ENCODE peak calls at places on chromosomes 5 and 9, in four cellular contexts. One of them, this sample, is unnamed.

GRCh38 chr9:35914307-35914807 is 5.1 kb downstream of the SPAAR start:
- DNase-seq in epithelial cell of esophagus: peak; percentile 18
- DNase-seq in mammary epithelial cell: no peak
- DNase-seq in NCI-H1417: no peak
- DNase-seq in this sample: no peak

GRCh38 chr5:96942911-96943310 is 7.0 kb downstream of the LNPEP start:
- DNase-seq in epithelial cell of esophagus: no peak
- DNase-seq in mammary epithelial cell: peak; percentile 20
- DNase-seq in NCI-H1417: no peak
- DNase-seq in this sample: no peak

GRCh38 chr5:129459485-129460120 is 495 bp upstream of the ADAMTS19 start:
- DNase-seq in epithelial cell of esophagus: peak; percentile 33
- DNase-seq in mammary epithelial cell: peak; percentile 4
- DNase-seq in NCI-H1417: no peak
- DNase-seq in this sample: peak; percentile 69

GRCh38 chr5:172749881-172750608 is 20.9 kb downstream of the DUSP1 start:
- DNase-seq in epithelial cell of esophagus: no peak
- DNase-seq in mammary epithelial cell: no peak
- DNase-seq in NCI-H1417: no peak
- DNase-seq in this sample: no peak

GRCh38 chr9:127174386-127175318 is 52.2 kb upstream of the ANGPTL2 start:
- DNase-seq in epithelial cell of esophagus: no peak
- DNase-seq in mammary epithelial cell: no peak
- DNase-seq in NCI-H1417: no peak
- DNase-seq in this sample: no peak

GRCh38 chr9:133554729-133555128 is 20.2 kb downstream of the ADAMTSL2 start:
- DNase-seq in epithelial cell of esophagus: no peak
- DNase-seq in mammary epithelial cell: no peak
- DNase-seq in NCI-H1417: no peak
- DNase-seq in this sample: no peak

GRCh38 chr5:135569755-135570452 is 8.9 kb downstream of the CXCL14 start:
- DNase-seq in epithelial cell of esophagus: peak; percentile 64
- DNase-seq in mammary epithelial cell: no peak
- DNase-seq in NCI-H1417: peak; percentile 37
- DNase-seq in this sample: peak; percentile 69

GRCh38 chr9:133589454-133590227 is 19.5 kb downstream of the FAM163B start:
- DNase-seq in epithelial cell of esophagus: no peak
- DNase-seq in mammary epithelial cell: no peak
- DNase-seq in NCI-H1417: no peak
- DNase-seq in this sample: peak; percentile 78

GRCh38 chr5:5335708-5336211 is 86.7 kb upstream of the ICE1 start:
- DNase-seq in epithelial cell of esophagus: peak; percentile 46
- DNase-seq in mammary epithelial cell: peak; percentile 61
- DNase-seq in NCI-H1417: no peak
- DNase-seq in this sample: no peak

GRCh38 chr5:66440202-66440680 is 156.0 kb upstream of the MAST4 start:
- DNase-seq in epithelial cell of esophagus: peak; percentile 60
- DNase-seq in mammary epithelial cell: peak; percentile 53
- DNase-seq in NCI-H1417: no peak
- DNase-seq in this sample: peak; percentile 24

GRCh38 chr5:78547731-78548189 is 100.8 kb downstream of the LHFPL2 start:
- DNase-seq in epithelial cell of esophagus: no peak
- DNase-seq in mammary epithelial cell: no peak
- DNase-seq in NCI-H1417: no peak
- DNase-seq in this sample: no peak

GRCh38 chr5:143065185-143065584 is 295.0 kb downstream of the ARHGAP26 start:
- DNase-seq in epithelial cell of esophagus: peak; percentile 37
- DNase-seq in mammary epithelial cell: no peak
- DNase-seq in NCI-H1417: peak; percentile 66
- DNase-seq in this sample: no peak

GRCh38 chr5:127826011-127826410 is 122.8 kb downstream of the CCDC192 start:
- DNase-seq in epithelial cell of esophagus: no peak
- DNase-seq in mammary epithelial cell: no peak
- DNase-seq in NCI-H1417: no peak
- DNase-seq in this sample: no peak

GRCh38 chr5:60779431-60779830 is 64.6 kb downstream of the ELOVL7 start:
- DNase-seq in epithelial cell of esophagus: no peak
- DNase-seq in mammary epithelial cell: no peak
- DNase-seq in NCI-H1417: no peak
- DNase-seq in this sample: no peak

GRCh38 chr5:22852807-22853670 is at the start of gene CDH12:
- DNase-seq in epithelial cell of esophagus: peak; percentile 38
- DNase-seq in mammary epithelial cell: peak; percentile 16
- DNase-seq in NCI-H1417: peak; percentile 86
- DNase-seq in this sample: peak; percentile 61

GRCh38 chr9:87732344-87732743 is 6.4 kb downstream of the CTSL start:
- DNase-seq in epithelial cell of esophagus: no peak
- DNase-seq in mammary epithelial cell: no peak
- DNase-seq in NCI-H1417: no peak
- DNase-seq in this sample: no peak

GRCh38 chr9:130426883-130427282 is 17.9 kb upstream of the ASS1 start:
- DNase-seq in epithelial cell of esophagus: peak; percentile 96
- DNase-seq in mammary epithelial cell: peak; percentile 93
- DNase-seq in NCI-H1417: peak; percentile 6
- DNase-seq in this sample: no peak

GRCh38 chr5:143445726-143446125 is 42.2 kb upstream of the NR3C1 start:
- DNase-seq in epithelial cell of esophagus: no peak
- DNase-seq in mammary epithelial cell: no peak
- DNase-seq in NCI-H1417: no peak
- DNase-seq in this sample: peak; percentile 17

GRCh38 chr9:113650207-113651131 is 186.9 kb downstream of the RGS3 start:
- DNase-seq in epithelial cell of esophagus: peak; percentile 65
- DNase-seq in mammary epithelial cell: peak; percentile 20
- DNase-seq in NCI-H1417: peak; percentile 6
- DNase-seq in this sample: peak; percentile 72

GRCh38 chr5:85896499-85896898 is 721.2 kb upstream of the COX7C start:
- DNase-seq in epithelial cell of esophagus: no peak
- DNase-seq in mammary epithelial cell: no peak
- DNase-seq in NCI-H1417: no peak
- DNase-seq in this sample: no peak

GRCh38 chr5:9853309-9853708 is 223.2 kb upstream of the TAS2R1 start:
- DNase-seq in epithelial cell of esophagus: no peak
- DNase-seq in mammary epithelial cell: no peak
- DNase-seq in NCI-H1417: no peak
- DNase-seq in this sample: no peak

GRCh38 chr5:111681414-111681790 is 75.6 kb downstream of the NREP start:
- DNase-seq in epithelial cell of esophagus: no peak
- DNase-seq in mammary epithelial cell: no peak
- DNase-seq in NCI-H1417: no peak
- DNase-seq in this sample: no peak

GRCh38 chr5:38830521-38831051 is 15.2 kb upstream of the OSMR start:
- DNase-seq in epithelial cell of esophagus: peak; percentile 95
- DNase-seq in mammary epithelial cell: peak; percentile 93
- DNase-seq in NCI-H1417: no peak
- DNase-seq in this sample: no peak

GRCh38 chr5:158812381-158812780 is 287.3 kb downstream of the EBF1 start:
- DNase-seq in epithelial cell of esophagus: no peak
- DNase-seq in mammary epithelial cell: no peak
- DNase-seq in NCI-H1417: no peak
- DNase-seq in this sample: peak; percentile 19

GRCh38 chr5:44565360-44565759 is 176.1 kb upstream of the FGF10 start:
- DNase-seq in epithelial cell of esophagus: no peak
- DNase-seq in mammary epithelial cell: no peak
- DNase-seq in NCI-H1417: no peak
- DNase-seq in this sample: no peak

GRCh38 chr9:126719677-126720435 is 85.0 kb upstream of the ZBTB43 start:
- DNase-seq in epithelial cell of esophagus: peak; percentile 56
- DNase-seq in mammary epithelial cell: peak; percentile 72
- DNase-seq in NCI-H1417: peak; percentile 22
- DNase-seq in this sample: peak; percentile 84

GRCh38 chr5:125372694-125373621 is 626.5 kb upstream of the ZNF608 start:
- DNase-seq in epithelial cell of esophagus: peak; percentile 63
- DNase-seq in mammary epithelial cell: peak; percentile 53
- DNase-seq in NCI-H1417: no peak
- DNase-seq in this sample: peak; percentile 49

GRCh38 chr9:118612201-118612600 is 757.0 kb downstream of the BRINP1 start:
- DNase-seq in epithelial cell of esophagus: no peak
- DNase-seq in mammary epithelial cell: no peak
- DNase-seq in NCI-H1417: no peak
- DNase-seq in this sample: no peak

GRCh38 chr5:150085950-150086715 is at the start of gene CSF1R:
- DNase-seq in epithelial cell of esophagus: no peak
- DNase-seq in mammary epithelial cell: no peak
- DNase-seq in NCI-H1417: no peak
- DNase-seq in this sample: no peak

GRCh38 chr5:136016945-136017530 is 11.8 kb upstream of the TGFBI start:
- DNase-seq in epithelial cell of esophagus: peak; percentile 94
- DNase-seq in mammary epithelial cell: peak; percentile 97
- DNase-seq in NCI-H1417: peak; percentile 12
- DNase-seq in this sample: no peak